ENCODE peak calls at places on chromosomes 16 and 17, in seven cellular contexts. One of them, this sample, is unnamed.

GRCh38 chr17:20995164-20995872 is 47.5 kb downstream of the USP22 start:
- DNase-seq in progenitor cell of endocrine pancreas: no peak
- DNase-seq in lower lobe of right lung: no peak
- DNase-seq in AG10803: no peak
- DNase-seq in astrocyte of the spinal cord: no peak
- DNase-seq in GM13977: no peak
- DNase-seq in MCF 10A: no peak
- DNase-seq in this sample: no peak

GRCh38 chr17:83196973-83197880 is 117.8 kb downstream of the METRNL start:
- DNase-seq in progenitor cell of endocrine pancreas: no peak
- DNase-seq in lower lobe of right lung: peak
- DNase-seq in AG10803: peak
- DNase-seq in astrocyte of the spinal cord: peak
- DNase-seq in GM13977: no peak
- DNase-seq in MCF 10A: no peak
- DNase-seq in this sample: peak

GRCh38 chr17:81116704-81117103 is 48.6 kb upstream of the PVALEF start:
- DNase-seq in progenitor cell of endocrine pancreas: no peak
- DNase-seq in lower lobe of right lung: no peak
- DNase-seq in AG10803: no peak
- DNase-seq in astrocyte of the spinal cord: no peak
- DNase-seq in GM13977: no peak
- DNase-seq in MCF 10A: no peak
- DNase-seq in this sample: no peak

GRCh38 chr16:628321-629061 is 2.3 kb upstream of the WFIKKN1 start:
- DNase-seq in progenitor cell of endocrine pancreas: no peak
- DNase-seq in lower lobe of right lung: no peak
- DNase-seq in AG10803: no peak
- DNase-seq in astrocyte of the spinal cord: no peak
- DNase-seq in GM13977: no peak
- DNase-seq in MCF 10A: no peak
- DNase-seq in this sample: no peak

GRCh38 chr17:16456770-16457316 is 35.1 kb downstream of the LRRC75A start:
- DNase-seq in progenitor cell of endocrine pancreas: no peak
- DNase-seq in lower lobe of right lung: no peak
- DNase-seq in AG10803: no peak
- DNase-seq in astrocyte of the spinal cord: no peak
- DNase-seq in GM13977: no peak
- DNase-seq in MCF 10A: no peak
- DNase-seq in this sample: no peak

GRCh38 chr16:69712914-69713581 is 13.3 kb downstream of the NQO1 start:
- DNase-seq in progenitor cell of endocrine pancreas: no peak
- DNase-seq in lower lobe of right lung: no peak
- DNase-seq in AG10803: no peak
- DNase-seq in astrocyte of the spinal cord: no peak
- DNase-seq in GM13977: no peak
- DNase-seq in MCF 10A: no peak
- DNase-seq in this sample: no peak

GRCh38 chr17:56581635-56582605 is 11.6 kb upstream of the NOG start:
- DNase-seq in progenitor cell of endocrine pancreas: no peak
- DNase-seq in lower lobe of right lung: no peak
- DNase-seq in AG10803: no peak
- DNase-seq in astrocyte of the spinal cord: no peak
- DNase-seq in GM13977: no peak
- DNase-seq in MCF 10A: no peak
- DNase-seq in this sample: no peak

GRCh38 chr16:80580109-80580832 is 39.5 kb downstream of the DYNLRB2 start:
- DNase-seq in progenitor cell of endocrine pancreas: no peak
- DNase-seq in lower lobe of right lung: no peak
- DNase-seq in AG10803: peak
- DNase-seq in astrocyte of the spinal cord: peak
- DNase-seq in GM13977: peak
- DNase-seq in MCF 10A: no peak
- DNase-seq in this sample: no peak

GRCh38 chr17:8466466-8466865 is 30.8 kb downstream of the NDEL1 start:
- DNase-seq in progenitor cell of endocrine pancreas: no peak
- DNase-seq in lower lobe of right lung: no peak
- DNase-seq in AG10803: peak
- DNase-seq in astrocyte of the spinal cord: peak
- DNase-seq in GM13977: no peak
- DNase-seq in MCF 10A: no peak
- DNase-seq in this sample: no peak

GRCh38 chr16:9248162-9248561 is 156.7 kb downstream of the HAPSTR1 start:
- DNase-seq in progenitor cell of endocrine pancreas: no peak
- DNase-seq in lower lobe of right lung: no peak
- DNase-seq in AG10803: no peak
- DNase-seq in astrocyte of the spinal cord: no peak
- DNase-seq in GM13977: no peak
- DNase-seq in MCF 10A: no peak
- DNase-seq in this sample: no peak

GRCh38 chr16:69399361-69399760 is 13.6 kb upstream of the TERF2 start:
- DNase-seq in progenitor cell of endocrine pancreas: no peak
- DNase-seq in lower lobe of right lung: no peak
- DNase-seq in AG10803: peak
- DNase-seq in astrocyte of the spinal cord: peak
- DNase-seq in GM13977: no peak
- DNase-seq in MCF 10A: no peak
- DNase-seq in this sample: no peak

GRCh38 chr17:63497708-63498483 is 21.0 kb downstream of the ACE start:
- DNase-seq in progenitor cell of endocrine pancreas: no peak
- DNase-seq in lower lobe of right lung: no peak
- DNase-seq in AG10803: no peak
- DNase-seq in astrocyte of the spinal cord: no peak
- DNase-seq in GM13977: no peak
- DNase-seq in MCF 10A: peak
- DNase-seq in this sample: no peak

GRCh38 chr16:18853694-18854093 is 52.3 kb upstream of the ARL6IP1 start:
- DNase-seq in progenitor cell of endocrine pancreas: no peak
- DNase-seq in lower lobe of right lung: no peak
- DNase-seq in AG10803: peak
- DNase-seq in astrocyte of the spinal cord: no peak
- DNase-seq in GM13977: no peak
- DNase-seq in MCF 10A: no peak
- DNase-seq in this sample: no peak

GRCh38 chr16:46658925-46659324 is 30.1 kb downstream of the VPS35 start:
- DNase-seq in progenitor cell of endocrine pancreas: no peak
- DNase-seq in lower lobe of right lung: peak
- DNase-seq in AG10803: no peak
- DNase-seq in astrocyte of the spinal cord: peak
- DNase-seq in GM13977: peak
- DNase-seq in MCF 10A: no peak
- DNase-seq in this sample: no peak

GRCh38 chr16:64051826-64052225 is 1070.0 kb downstream of the CDH11 start:
- DNase-seq in progenitor cell of endocrine pancreas: no peak
- DNase-seq in lower lobe of right lung: no peak
- DNase-seq in AG10803: peak
- DNase-seq in astrocyte of the spinal cord: peak
- DNase-seq in GM13977: no peak
- DNase-seq in MCF 10A: peak
- DNase-seq in this sample: no peak

GRCh38 chr17:49680314-49680713 is 2.4 kb upstream of the SPOP start:
- DNase-seq in progenitor cell of endocrine pancreas: no peak
- DNase-seq in lower lobe of right lung: no peak
- DNase-seq in AG10803: no peak
- DNase-seq in astrocyte of the spinal cord: no peak
- DNase-seq in GM13977: no peak
- DNase-seq in MCF 10A: no peak
- DNase-seq in this sample: no peak

GRCh38 chr17:49676276-49676868 is 1.5 kb downstream of the SPOP start:
- DNase-seq in progenitor cell of endocrine pancreas: no peak
- DNase-seq in lower lobe of right lung: no peak
- DNase-seq in AG10803: peak
- DNase-seq in astrocyte of the spinal cord: peak
- DNase-seq in GM13977: peak
- DNase-seq in MCF 10A: no peak
- DNase-seq in this sample: no peak

GRCh38 chr17:49677933-49678847 is at the start of gene SPOP:
- DNase-seq in progenitor cell of endocrine pancreas: peak
- DNase-seq in lower lobe of right lung: peak
- DNase-seq in AG10803: peak
- DNase-seq in astrocyte of the spinal cord: peak
- DNase-seq in GM13977: peak
- DNase-seq in MCF 10A: peak
- DNase-seq in this sample: peak

GRCh38 chr17:49674507-49674906 is 3.4 kb downstream of the SPOP start:
- DNase-seq in progenitor cell of endocrine pancreas: no peak
- DNase-seq in lower lobe of right lung: no peak
- DNase-seq in AG10803: no peak
- DNase-seq in astrocyte of the spinal cord: no peak
- DNase-seq in GM13977: no peak
- DNase-seq in MCF 10A: no peak
- DNase-seq in this sample: no peak

DNA sequence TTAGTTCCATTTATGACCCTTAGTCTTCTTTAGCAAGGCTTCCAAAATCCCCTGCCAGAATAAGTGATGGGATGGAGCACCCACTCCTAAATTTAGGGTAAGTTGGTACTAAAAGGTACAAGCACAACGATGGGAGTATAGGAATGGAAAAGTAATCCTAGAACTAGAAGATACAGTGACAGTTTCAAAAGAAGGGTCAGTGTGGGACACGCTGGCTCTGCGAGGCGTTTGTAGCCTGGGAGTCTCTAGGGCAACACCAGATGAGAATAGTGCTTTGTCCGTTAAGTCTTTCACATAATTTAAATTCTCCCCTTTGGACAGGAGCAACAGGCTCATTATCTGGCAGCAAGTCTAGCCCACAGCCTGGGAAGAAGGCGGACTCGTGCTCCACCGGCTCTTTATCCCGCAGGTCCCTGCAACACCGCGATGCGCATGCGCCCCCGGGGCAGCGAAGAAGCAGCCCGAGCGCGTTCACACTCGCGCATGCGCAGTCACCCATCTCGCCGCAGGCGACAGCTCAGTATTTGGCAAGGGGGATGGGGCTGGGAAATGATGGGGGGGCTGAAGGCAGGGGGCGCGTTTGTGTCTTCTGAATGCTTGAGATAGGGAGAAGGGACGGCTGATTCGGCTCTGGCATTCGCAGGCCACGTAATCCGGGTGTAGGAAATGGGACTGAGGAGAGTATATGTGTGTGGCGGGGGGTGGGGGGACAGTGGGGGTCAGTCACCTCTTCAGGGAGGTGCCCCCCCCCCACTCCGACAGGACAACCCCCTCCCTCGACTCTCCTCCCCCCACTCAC is 564 bp downstream of the SPOP start:
- DNase-seq in progenitor cell of endocrine pancreas: peak
- DNase-seq in lower lobe of right lung: peak
- DNase-seq in AG10803: peak
- DNase-seq in astrocyte of the spinal cord: peak
- DNase-seq in GM13977: peak
- DNase-seq in MCF 10A: peak
- DNase-seq in this sample: peak
- TF ChIP-seq CTCF in progenitor cell of endocrine pancreas: no peak
- TF ChIP-seq CTCF in lower lobe of right lung: no peak
- TF ChIP-seq CTCF in AG10803: no peak
- TF ChIP-seq CTCF in astrocyte of the spinal cord: no peak
- TF ChIP-seq CTCF in GM13977: no peak
- TF ChIP-seq CTCF in MCF 10A: no peak
- TF ChIP-seq CTCF in this sample: peak

GRCh38 chr17:62110923-62111484 is 45.9 kb upstream of the MED13 start:
- DNase-seq in progenitor cell of endocrine pancreas: no peak
- DNase-seq in lower lobe of right lung: no peak
- DNase-seq in AG10803: no peak
- DNase-seq in astrocyte of the spinal cord: no peak
- DNase-seq in GM13977: no peak
- DNase-seq in MCF 10A: no peak
- DNase-seq in this sample: no peak

GRCh38 chr17:62111562-62112180 is 46.6 kb upstream of the MED13 start:
- DNase-seq in progenitor cell of endocrine pancreas: no peak
- DNase-seq in lower lobe of right lung: no peak
- DNase-seq in AG10803: no peak
- DNase-seq in astrocyte of the spinal cord: no peak
- DNase-seq in GM13977: no peak
- DNase-seq in MCF 10A: no peak
- DNase-seq in this sample: no peak

GRCh38 chr17:62105861-62106260 is 40.8 kb upstream of the MED13 start:
- DNase-seq in progenitor cell of endocrine pancreas: no peak
- DNase-seq in lower lobe of right lung: no peak
- DNase-seq in AG10803: no peak
- DNase-seq in astrocyte of the spinal cord: no peak
- DNase-seq in GM13977: no peak
- DNase-seq in MCF 10A: no peak
- DNase-seq in this sample: no peak

GRCh38 chr17:62109924-62110323 is 44.8 kb upstream of the MED13 start:
- DNase-seq in progenitor cell of endocrine pancreas: no peak
- DNase-seq in lower lobe of right lung: no peak
- DNase-seq in AG10803: no peak
- DNase-seq in astrocyte of the spinal cord: no peak
- DNase-seq in GM13977: no peak
- DNase-seq in MCF 10A: no peak
- DNase-seq in this sample: no peak

GRCh38 chr17:62109378-62109902 is 44.4 kb upstream of the MED13 start:
- DNase-seq in progenitor cell of endocrine pancreas: peak
- DNase-seq in lower lobe of right lung: peak
- DNase-seq in AG10803: peak
- DNase-seq in astrocyte of the spinal cord: peak
- DNase-seq in GM13977: peak
- DNase-seq in MCF 10A: peak
- DNase-seq in this sample: no peak
- TF ChIP-seq CTCF in progenitor cell of endocrine pancreas: peak
- TF ChIP-seq CTCF in lower lobe of right lung: peak
- TF ChIP-seq CTCF in AG10803: peak
- TF ChIP-seq CTCF in astrocyte of the spinal cord: peak
- TF ChIP-seq CTCF in GM13977: peak
- TF ChIP-seq CTCF in MCF 10A: peak
- TF ChIP-seq CTCF in this sample: peak

GRCh38 chr16:12773216-12773615 is 30.5 kb downstream of the CPPED1 start:
- DNase-seq in progenitor cell of endocrine pancreas: no peak
- DNase-seq in lower lobe of right lung: no peak
- DNase-seq in AG10803: no peak
- DNase-seq in astrocyte of the spinal cord: no peak
- DNase-seq in GM13977: no peak
- DNase-seq in MCF 10A: no peak
- DNase-seq in this sample: no peak
- TF ChIP-seq CTCF in progenitor cell of endocrine pancreas: no peak
- TF ChIP-seq CTCF in lower lobe of right lung: no peak
- TF ChIP-seq CTCF in AG10803: no peak
- TF ChIP-seq CTCF in astrocyte of the spinal cord: no peak
- TF ChIP-seq CTCF in GM13977: no peak
- TF ChIP-seq CTCF in MCF 10A: no peak
- TF ChIP-seq CTCF in this sample: no peak

GRCh38 chr17:45229681-45230409 is 8.2 kb downstream of the FMNL1 start:
- DNase-seq in progenitor cell of endocrine pancreas: no peak
- DNase-seq in lower lobe of right lung: no peak
- DNase-seq in AG10803: no peak
- DNase-seq in astrocyte of the spinal cord: no peak
- DNase-seq in GM13977: peak
- DNase-seq in MCF 10A: no peak
- DNase-seq in this sample: no peak

GRCh38 chr17:45232514-45233422 is 11.1 kb downstream of the FMNL1 start:
- DNase-seq in progenitor cell of endocrine pancreas: no peak
- DNase-seq in lower lobe of right lung: no peak
- DNase-seq in AG10803: no peak
- DNase-seq in astrocyte of the spinal cord: no peak
- DNase-seq in GM13977: no peak
- DNase-seq in MCF 10A: no peak
- DNase-seq in this sample: no peak

GRCh38 chr17:45230410-45230786 is 8.7 kb downstream of the FMNL1 start:
- DNase-seq in progenitor cell of endocrine pancreas: no peak
- DNase-seq in lower lobe of right lung: no peak
- DNase-seq in AG10803: no peak
- DNase-seq in astrocyte of the spinal cord: no peak
- DNase-seq in GM13977: no peak
- DNase-seq in MCF 10A: no peak
- DNase-seq in this sample: no peak

GRCh38 chr17:45230787-45231480 is 9.2 kb downstream of the FMNL1 start:
- DNase-seq in progenitor cell of endocrine pancreas: no peak
- DNase-seq in lower lobe of right lung: no peak
- DNase-seq in AG10803: peak
- DNase-seq in astrocyte of the spinal cord: no peak
- DNase-seq in GM13977: no peak
- DNase-seq in MCF 10A: peak
- DNase-seq in this sample: peak

GRCh38 chr17:45231481-45232116 is 9.9 kb downstream of the FMNL1 start:
- DNase-seq in progenitor cell of endocrine pancreas: no peak
- DNase-seq in lower lobe of right lung: no peak
- DNase-seq in AG10803: no peak
- DNase-seq in astrocyte of the spinal cord: no peak
- DNase-seq in GM13977: no peak
- DNase-seq in MCF 10A: no peak
- DNase-seq in this sample: peak
- TF ChIP-seq CTCF in progenitor cell of endocrine pancreas: peak
- TF ChIP-seq CTCF in lower lobe of right lung: peak
- TF ChIP-seq CTCF in AG10803: peak
- TF ChIP-seq CTCF in astrocyte of the spinal cord: peak
- TF ChIP-seq CTCF in GM13977: peak
- TF ChIP-seq CTCF in MCF 10A: no peak
- TF ChIP-seq CTCF in this sample: peak

This sample was measured in chondrocyte.